ENCODE peak calls at places on chromosome 21, in seven cellular contexts. M is AG09309, C is OCI-LY7, D is cardiac fibroblast, P is transverse colon, Q is lung, X is lower lobe of right lung. O is an unnamed sample.

GRCh38 chr21:41418956-41419680 is 6.9 kb upstream of the MX1 start:
- DNase-seq in P (no peak), C (no peak), Q (no peak), M (no peak), X (no peak), D (no peak), O (peak)

GRCh38 chr21:45524756-45525152 is 17.5 kb downstream of the SLC19A1 start:
- DNase-seq in Q (no peak), M (no peak), P (no peak), D (no peak), X (peak), C (no peak), O (no peak)

GRCh38 chr21:36160850-36161178 is 4.2 kb downstream of the DOP1B start:
- DNase-seq in P (no peak), Q (no peak), D (no peak), C (no peak), M (no peak), X (no peak), O (no peak)

GRCh38 chr21:39007532-39007931 is 175.7 kb downstream of the PSMG1 start:
- DNase-seq in C (no peak), P (no peak), D (no peak), Q (no peak), M (no peak), X (no peak), O (no peak)

GRCh38 chr21:43320526-43320925 is 106.4 kb downstream of the SIK1 start:
- DNase-seq in D (peak), P (no peak), C (no peak), M (no peak), X (no peak), Q (no peak), O (no peak)

GRCh38 chr21:38800924-38801744 is 4.6 kb upstream of the ETS2 start:
- DNase-seq in C (no peak), X (no peak), D (no peak), P (no peak), Q (no peak), M (no peak), O (no peak)

GRCh38 chr21:42395910-42396625 is at the start of gene TMPRSS3:
- DNase-seq in X (peak), C (no peak), Q (peak), D (no peak), P (peak), M (no peak), O (no peak)

GRCh38 chr21:45076245-45076661 is 1.9 kb downstream of the ADARB1 start:
- DNase-seq in M (no peak), P (no peak), Q (no peak), C (no peak), D (peak), X (no peak), O (no peak)

GRCh38 chr21:43318841-43319781 is 107.8 kb downstream of the SIK1 start:
- DNase-seq in C (peak), X (no peak), Q (no peak), D (peak), P (peak), M (no peak), O (peak)

GRCh38 chr21:32666258-32666657 is 54.1 kb upstream of the CFAP298 start:
- DNase-seq in P (no peak), Q (no peak), C (no peak), D (no peak), X (no peak), M (no peak), O (no peak)

GRCh38 chr21:37198989-37199924 is 67.9 kb downstream of the VPS26C start:
- DNase-seq in D (peak), P (no peak), Q (no peak), M (no peak), C (no peak), X (no peak), O (peak)

GRCh38 chr21:29342394-29342957 is 43.8 kb downstream of the BACH1 start:
- DNase-seq in X (peak), D (peak), C (no peak), M (peak), P (peak), Q (no peak), O (peak)

GRCh38 chr21:44876849-44877575 is 3.5 kb upstream of the PTTG1IP start:
- DNase-seq in Q (no peak), M (no peak), X (no peak), D (no peak), C (no peak), P (no peak), O (no peak)

GRCh38 chr21:32812035-32812434 is 40.5 kb upstream of the PAXBP1 start:
- DNase-seq in M (no peak), P (no peak), D (peak), X (no peak), C (no peak), Q (no peak), O (peak)

DNA sequence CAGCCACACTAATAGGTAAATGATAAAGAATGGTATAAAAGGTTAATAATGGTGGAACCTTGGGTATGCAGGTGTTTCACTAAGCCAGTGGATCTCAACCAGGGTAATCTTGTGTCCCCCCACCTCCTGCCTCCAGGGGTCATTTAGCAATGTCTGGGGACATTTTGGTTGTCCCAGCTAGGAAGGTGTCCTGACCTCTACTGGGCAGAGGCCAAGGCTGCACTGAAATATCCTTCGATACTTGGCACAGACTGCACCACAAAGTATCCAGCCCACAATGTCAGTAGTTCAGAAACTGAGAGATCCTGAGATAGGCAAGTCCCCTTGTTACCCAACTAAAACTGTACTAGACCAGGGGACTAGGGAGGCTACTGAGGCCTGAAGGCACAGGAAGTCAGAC is 113.6 kb upstream of the TIAM1 start:
- DNase-seq in M (no peak), Q (no peak), C (no peak), P (no peak), X (no peak), D (no peak), O (no peak)
- TF ChIP-seq CTCF in M (no peak), Q (no peak), C (peak), P (no peak), X (no peak), D (no peak), O (no peak)

GRCh38 chr21:33895356-33895755 is 20.2 kb downstream of the ATP5PO start:
- DNase-seq in X (no peak), C (no peak), M (no peak), P (no peak), D (no peak), Q (no peak), O (no peak)
- H3K4me3 ChIP-seq in X (no peak), C (no peak), M (no peak), P (no peak), D (no peak), Q (no peak), O (no peak)

GRCh38 chr21:28337319-28337718 is 655.4 kb downstream of the LTN1 start:
- DNase-seq in P (no peak), X (no peak), C (peak), Q (no peak), D (peak), M (peak), O (peak)
- TF ChIP-seq CTCF in P (no peak), X (no peak), C (peak), Q (no peak), D (peak), M (peak), O (peak)

GRCh38 chr21:46636181-46636512 is 673 bp downstream of the PRMT2 start:
- DNase-seq in D (no peak), X (no peak), C (no peak), Q (no peak), P (no peak), M (no peak), O (no peak)

GRCh38 chr21:46633561-46633960 is 1.9 kb upstream of the PRMT2 start:
- DNase-seq in M (no peak), X (no peak), C (no peak), D (no peak), Q (no peak), P (no peak), O (no peak)

GRCh38 chr21:46634966-46635323 is 529 bp upstream of the PRMT2 start:
- DNase-seq in C (peak), D (peak), M (peak), P (no peak), Q (peak), X (peak), O (peak)

GRCh38 chr21:46635324-46636180 is at the start of gene PRMT2:
- DNase-seq in P (peak), C (peak), D (peak), X (peak), M (peak), Q (peak), O (peak)

GRCh38 chr21:46634427-46634826 is 1.0 kb upstream of the PRMT2 start:
- DNase-seq in D (no peak), X (no peak), M (no peak), P (no peak), Q (no peak), C (no peak), O (no peak)
- H3K4me3 ChIP-seq in D (no peak), X (peak), M (no peak), P (no peak), Q (no peak), C (peak), O (peak)